ENCODE peak calls at places on chromosomes 5 and 9, in seven cellular contexts. G is activated CD4-positive, alpha-beta T cell treated with anti-CD3 and anti-CD28 coated beads for 24 hours; X is occipital lobe; N is cerebellar nuclear complex; R is effector memory CD8-positive, alpha-beta T cell; J is A549; U is NCI-H1105. B is an unnamed sample.

GRCh38 chr5:39021413-39021812 is 52.8 kb downstream of the RICTOR start:
- DNase-seq in G (no peak), X (no peak), N (no peak), R (no peak), J (peak; percentile 22), U (no peak), B (no peak)

GRCh38 chr9:97710356-97711222 is 13.4 kb upstream of the XPA start:
- DNase-seq in G (peak; percentile 18), X (peak; percentile 9), N (no peak), R (peak; percentile 39), J (peak; percentile 75), U (peak; percentile 52), B (peak; percentile 70)

GRCh38 chr5:148740966-148741742 is 85.3 kb upstream of the ADRB2 start:
- DNase-seq in G (no peak), X (no peak), N (no peak), R (peak; percentile 23), J (peak; percentile 55), U (peak; percentile 7), B (peak; percentile 74)

GRCh38 chr9:7315746-7316457 is 483.7 kb downstream of the DMAC1 start:
- DNase-seq in G (no peak), X (no peak), N (no peak), R (no peak), J (no peak), U (no peak), B (peak; percentile 96)

GRCh38 chr9:32991895-32992595 is 9.4 kb downstream of the APTX start:
- DNase-seq in G (no peak), X (no peak), N (no peak), R (no peak), J (no peak), U (no peak), B (no peak)

GRCh38 chr5:161420526-161420925 is 126.0 kb downstream of the GABRB2 start:
- DNase-seq in G (no peak), X (no peak), N (peak; percentile 38), R (no peak), J (no peak), U (no peak), B (no peak)

GRCh38 chr9:133990366-133991210 is 1.5 kb downstream of the VAV2 start:
- DNase-seq in G (no peak), X (no peak), N (no peak), R (no peak), J (peak; percentile 75), U (no peak), B (peak; percentile 93)

GRCh38 chr9:18629136-18629535 is 155.2 kb downstream of the ADAMTSL1 start:
- DNase-seq in G (no peak), X (no peak), N (no peak), R (no peak), J (no peak), U (no peak), B (no peak)

GRCh38 chr5:138869763-138870500 is 5.2 kb downstream of the LRRTM2 start:
- DNase-seq in G (no peak), X (no peak), N (no peak), R (no peak), J (no peak), U (no peak), B (peak; percentile 52)

GRCh38 chr5:24320633-24321032 is 324.1 kb downstream of the CDH10 start:
- DNase-seq in G (no peak), X (no peak), N (no peak), R (no peak), J (no peak), U (no peak), B (no peak)

GRCh38 chr9:37902804-37903580 is 935 bp downstream of the SLC25A51 start:
- DNase-seq in G (no peak), X (no peak), N (no peak), R (no peak), J (peak; percentile 22), U (no peak), B (peak; percentile 73)

GRCh38 chr9:114006155-114006550 is 71.9 kb downstream of the AMBP start:
- DNase-seq in G (no peak), X (no peak), N (no peak), R (no peak), J (no peak), U (no peak), B (no peak)

GRCh38 chr5:28397502-28397941 is 1359.1 kb upstream of the CDH9 start:
- DNase-seq in G (no peak), X (no peak), N (no peak), R (no peak), J (no peak), U (no peak), B (peak; percentile 33)

GRCh38 chr5:52504584-52505240 is 283.0 kb upstream of the ITGA1 start:
- DNase-seq in G (no peak), X (no peak), N (no peak), R (no peak), J (no peak), U (peak; percentile 59), B (no peak)

GRCh38 chr5:102916114-102916513 is 161.0 kb downstream of the PAM start:
- DNase-seq in G (no peak), X (no peak), N (no peak), R (no peak), J (no peak), U (no peak), B (no peak)

GRCh38 chr9:75889577-75889976 is 896 bp upstream of the PCSK5 start:
- DNase-seq in G (no peak), X (no peak), N (no peak), R (no peak), J (no peak), U (no peak), B (no peak)

GRCh38 chr5:103283869-103284268 is 25.3 kb downstream of the MACIR start:
- DNase-seq in G (no peak), X (no peak), N (no peak), R (no peak), J (no peak), U (no peak), B (no peak)

B was measured in mesenchymal stem cell.